ENCODE peak calls at places on chromosomes 11 and 22, in four cellular contexts. E is HCT116, J is SK-N-SH, H is K562. I is an unnamed sample.

GRCh38 chr11:77580712-77581337 is 8.9 kb upstream of the AQP11 start:
- DNase-seq in E (no peak), J (no peak), H (no peak), I (no peak)

GRCh38 chr11:72240461-72241289 is 3.3 kb downstream of the PHOX2A start:
- DNase-seq in E (no peak), J (no peak), H (no peak), I (no peak)

GRCh38 chr22:43168416-43169309 is 17.3 kb downstream of the TSPO start:
- DNase-seq in E (no peak), J (no peak), H (no peak), I (no peak)

GRCh38 chr11:1889941-1890855 is 1.5 kb downstream of the PRR33 start:
- DNase-seq in E (no peak), J (peak; percentile 37), H (peak; percentile 9), I (no peak)

GRCh38 chr11:56045538-56045937 is 18.1 kb downstream of the OR5AS1 start:
- DNase-seq in E (no peak), J (no peak), H (no peak), I (no peak)

GRCh38 chr11:117222991-117223740 is 8.7 kb downstream of the PCSK7 start:
- DNase-seq in E (no peak), J (no peak), H (no peak), I (no peak)

GRCh38 chr11:58928691-58929090 is 10.6 kb upstream of the GLYATL1 start:
- DNase-seq in E (no peak), J (no peak), H (no peak), I (no peak)

GRCh38 chr11:117281869-117282268 is 9.3 kb upstream of the BACE1-AS start:
- DNase-seq in E (no peak), J (no peak), H (no peak), I (no peak)

GRCh38 chr22:42381152-42381551 is 51.1 kb downstream of the NFAM1 start:
- DNase-seq in E (no peak), J (no peak), H (no peak), I (no peak)

GRCh38 chr11:82176945-82177344 is 556.7 kb downstream of the FAM181B start:
- DNase-seq in E (no peak), J (no peak), H (no peak), I (no peak)

GRCh38 chr11:82174610-82175009 is 559.1 kb downstream of the FAM181B start:
- DNase-seq in E (no peak), J (no peak), H (no peak), I (no peak)

GRCh38 chr11:82176365-82176764 is 557.3 kb downstream of the FAM181B start:
- DNase-seq in E (no peak), J (no peak), H (no peak), I (no peak)
- TF ChIP-seq JUND in E (no peak), J (no peak), H (no peak), I (no peak)

DNA sequence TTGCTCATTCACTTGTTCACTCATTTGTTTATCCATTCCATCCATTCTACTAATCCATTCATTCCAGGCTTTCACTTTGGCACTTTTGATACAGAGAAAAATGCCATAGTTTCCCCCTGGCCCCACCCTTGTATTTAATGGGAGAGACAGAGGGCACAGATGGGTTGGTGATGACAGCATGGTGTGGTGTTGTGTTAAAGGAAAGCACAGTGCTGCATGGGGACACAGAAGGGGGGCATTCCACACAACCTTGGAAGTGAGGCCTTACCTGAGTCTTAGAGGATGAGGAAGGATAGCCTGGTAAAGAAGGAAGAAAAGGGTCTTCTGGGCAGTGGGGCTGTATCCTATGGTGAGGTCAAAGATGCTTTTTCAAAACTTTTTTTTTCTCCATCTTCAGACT is 248.5 kb upstream of the C11orf87 start:
- DNase-seq in E (no peak), J (no peak), H (no peak), I (no peak)
- TF ChIP-seq JUND in E (no peak), J (no peak), H (no peak), I (no peak)

GRCh38 chr11:36142439-36142838 is 146.8 kb downstream of the COMMD9 start:
- DNase-seq in E (no peak), J (no peak), H (peak; percentile 17), I (no peak)
- TF ChIP-seq JUND in E (no peak), J (no peak), H (no peak), I (no peak)

GRCh38 chr11:36095716-36096115 is 151.9 kb downstream of the LDLRAD3 start:
- DNase-seq in E (no peak), J (no peak), H (no peak), I (no peak)
- TF ChIP-seq JUND in E (no peak), J (no peak), H (no peak), I (no peak)

DNA sequence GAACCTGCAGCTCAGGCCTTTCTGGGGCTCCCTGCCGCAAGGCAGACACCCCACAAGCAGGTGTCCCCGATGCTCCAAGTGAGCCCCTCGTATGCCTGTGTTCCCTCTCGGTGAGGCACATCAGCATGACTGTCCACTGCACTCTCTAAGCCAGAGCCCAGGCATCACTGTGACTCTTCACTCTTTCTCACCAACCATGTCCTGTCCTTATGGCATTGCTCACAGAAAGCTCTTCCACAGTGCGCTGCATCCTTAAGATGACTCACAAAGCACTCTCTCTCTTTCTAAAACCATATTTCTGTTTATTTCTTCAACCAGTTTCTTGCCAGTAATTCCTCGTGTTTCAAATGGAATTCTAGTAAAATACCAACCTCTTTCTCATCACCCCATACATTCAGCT is 18.1 kb downstream of the GAB4 start:
- DNase-seq in E (no peak), J (no peak), H (no peak), I (no peak)
- TF ChIP-seq JUND in E (no peak), J (no peak), H (no peak), I (no peak)

DNA sequence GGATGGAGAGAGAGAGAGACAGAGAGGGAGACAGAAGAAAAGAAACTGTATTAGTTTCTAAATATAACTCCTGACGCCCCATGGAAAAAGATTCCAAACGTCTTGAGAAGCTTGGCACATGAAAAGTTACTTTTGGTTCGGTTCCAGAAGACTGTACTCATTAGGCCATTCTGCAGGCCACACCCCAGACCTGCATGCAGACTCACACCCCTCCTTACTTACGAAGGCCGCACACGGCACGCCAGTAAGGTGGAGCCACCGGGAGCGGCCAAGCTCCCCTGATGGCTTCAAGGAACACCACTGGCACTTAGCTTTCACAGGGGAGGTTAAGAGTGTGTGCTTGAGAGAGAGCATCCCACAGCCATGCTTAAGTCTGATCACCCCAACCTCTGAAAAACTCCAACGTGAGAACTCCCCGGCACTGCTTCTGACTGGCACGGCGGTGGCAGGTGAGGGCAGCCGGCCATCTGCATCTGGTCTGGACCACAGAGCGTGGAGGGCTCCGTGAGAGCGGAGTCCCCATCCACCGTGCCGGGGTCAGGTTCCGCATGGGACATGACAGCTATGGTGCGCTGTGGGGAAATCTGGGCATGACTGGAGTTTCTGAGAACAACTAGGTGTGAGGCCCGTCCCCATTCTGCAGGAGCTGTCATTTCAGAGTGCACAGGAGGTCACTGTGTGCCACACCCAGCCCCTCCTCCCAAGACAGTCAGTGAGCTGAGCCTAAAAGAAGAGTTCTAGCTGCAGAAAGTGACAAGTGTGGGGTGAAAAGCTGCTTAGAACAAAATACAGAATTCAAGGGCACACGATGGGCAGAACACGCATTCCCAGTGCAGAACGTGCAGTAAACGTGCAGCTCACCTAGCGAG is 62.4 kb downstream of the MYH9 start:
- DNase-seq in E (no peak), J (no peak), H (no peak), I (no peak)
- TF ChIP-seq JUND in E (no peak), J (no peak), H (no peak), I (no peak)

GRCh38 chr11:67102664-67103063 is 16.4 kb upstream of the KDM2A start:
- DNase-seq in E (no peak), J (no peak), H (no peak), I (no peak)
- TF ChIP-seq JUND in E (no peak), J (no peak), H (no peak), I (no peak)

DNA sequence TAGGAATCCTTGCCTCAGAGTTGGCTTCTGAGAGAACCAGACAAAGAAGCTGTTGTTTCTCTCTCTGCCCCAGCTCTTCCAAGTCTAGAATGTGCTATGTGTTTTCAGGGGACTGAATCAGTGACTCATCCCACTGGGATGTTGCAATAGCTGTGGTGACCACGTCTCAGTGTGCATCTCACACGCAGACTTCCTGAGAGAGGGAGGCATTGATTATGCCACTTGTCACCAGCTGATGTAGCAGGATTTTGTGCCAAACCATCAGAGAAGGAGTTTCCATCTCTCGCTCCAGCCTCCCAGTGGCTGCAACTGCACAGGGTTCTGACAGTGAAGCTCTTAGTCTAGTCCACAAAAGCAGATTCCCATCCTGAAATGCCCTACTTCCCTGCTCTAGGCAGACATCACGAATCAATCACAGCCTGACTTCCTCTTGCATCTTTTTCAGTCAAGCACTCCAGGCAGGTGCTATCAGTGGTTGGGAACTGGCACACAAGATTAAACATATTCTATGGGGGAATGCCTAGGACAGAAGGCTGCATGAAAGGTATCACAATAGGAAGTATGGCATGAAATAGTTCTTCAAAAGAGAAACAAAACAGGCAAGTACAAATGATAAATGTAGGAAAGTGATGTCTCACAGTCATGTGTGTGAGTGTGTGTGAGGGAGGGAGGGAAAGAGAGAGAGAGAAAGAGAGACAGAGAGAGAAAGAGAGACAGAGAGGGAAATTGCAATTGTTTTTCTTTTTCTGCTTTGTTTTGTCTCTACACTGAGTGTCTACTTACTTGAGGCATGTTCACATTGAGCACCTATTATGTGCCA is 456.0 kb downstream of the MIAT start:
- DNase-seq in E (peak; percentile 95), J (no peak), H (no peak), I (no peak)
- TF ChIP-seq JUND in E (peak; percentile 86), J (peak; percentile 53), H (no peak), I (no peak)

GRCh38 chr11:67464411-67465189 is 4.5 kb downstream of the TMEM134 start:
- DNase-seq in E (peak; percentile 81), J (peak; percentile 98), H (peak; percentile 94), I (peak; percentile 92)
- TF ChIP-seq JUND in E (no peak), J (no peak), H (no peak), I (no peak)

GRCh38 chr11:118895093-118896039 is 11.7 kb downstream of the CXCR5 start:
- DNase-seq in E (no peak), J (no peak), H (no peak), I (no peak)

GRCh38 chr11:118898400-118899295 is 15.0 kb downstream of the CXCR5 start:
- DNase-seq in E (no peak), J (no peak), H (no peak), I (no peak)

GRCh38 chr11:118896921-118897591 is 13.4 kb downstream of the CXCR5 start:
- DNase-seq in E (no peak), J (no peak), H (no peak), I (no peak)

GRCh38 chr11:118897721-118898310 is 14.1 kb downstream of the CXCR5 start:
- DNase-seq in E (no peak), J (no peak), H (no peak), I (no peak)

DNA sequence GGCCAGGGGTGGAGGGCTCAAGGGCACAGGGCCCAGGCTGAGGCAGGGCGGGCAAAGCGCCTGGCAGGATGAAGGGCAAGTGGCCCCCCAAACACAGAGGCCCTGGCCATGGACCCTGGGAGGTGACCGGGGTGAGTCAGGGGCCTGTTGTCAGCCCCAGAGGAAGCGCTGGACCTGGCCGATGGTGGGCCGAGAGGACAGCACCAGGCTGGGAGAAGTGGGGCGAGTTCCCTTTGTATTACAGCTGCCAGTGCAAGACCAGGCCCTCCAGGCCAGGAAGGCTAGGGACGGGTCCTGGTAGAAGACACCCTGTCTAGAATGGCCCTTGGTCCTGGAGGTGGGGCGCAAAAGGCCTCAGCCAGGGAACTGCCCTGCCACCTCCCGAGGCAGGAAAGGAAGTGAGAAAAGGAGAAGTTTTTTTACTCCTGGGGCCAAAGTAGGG is 12.8 kb downstream of the CXCR5 start:
- DNase-seq in E (no peak), J (no peak), H (no peak), I (no peak)
- TF ChIP-seq JUND in E (no peak), J (no peak), H (no peak), I (no peak)

I was measured in T47D.